ENCODE peak calls at places on chromosome 3, in ten cellular contexts. F, I, M, B, V, G, P, D, J and R are unnamed samples.

GRCh38 chr3:187750041-187750512 is 4.8 kb upstream of the BCL6 start:
- DNase-seq in F (peak; percentile 74), I (no peak), M (peak; percentile 78), B (no peak), G (no peak), V (peak; percentile 74), D (no peak), J (no peak), P (no peak), R (peak; percentile 59)

GRCh38 chr3:119497824-119498187 is 541 bp upstream of the TIMMDC1 start:
- DNase-seq in G (no peak), V (peak; percentile 16), M (no peak), J (no peak), I (no peak), P (no peak), D (no peak), B (no peak), F (peak; percentile 45), R (peak; percentile 34)

GRCh38 chr3:120471643-120472042 is 20.9 kb upstream of the FSTL1 start:
- DNase-seq in J (no peak), M (no peak), I (no peak), B (no peak), F (no peak), G (no peak), P (peak; percentile 52), V (no peak), D (no peak), R (no peak)

GRCh38 chr3:195885036-195885871 is 23.1 kb downstream of the TNK2 start:
- DNase-seq in J (no peak), D (no peak), B (no peak), V (peak; percentile 71), I (peak; percentile 58), P (no peak), G (no peak), F (peak; percentile 71), M (no peak), R (peak; percentile 97)

GRCh38 chr3:23865595-23866396 is 51.0 kb downstream of the NKIRAS1 start:
- DNase-seq in V (peak; percentile 72), G (no peak), B (no peak), J (peak; percentile 38), F (peak; percentile 22), D (no peak), I (no peak), P (peak; percentile 25), M (peak; percentile 27), R (peak; percentile 68)

GRCh38 chr3:140216249-140216648 is 281.3 kb downstream of the CLSTN2 start:
- DNase-seq in F (no peak), P (no peak), M (peak; percentile 26), D (no peak), B (no peak), I (no peak), G (no peak), V (no peak), J (no peak), R (no peak)

GRCh38 chr3:156605686-156606605 is 51.0 kb upstream of the SSR3 start:
- DNase-seq in I (no peak), G (no peak), M (no peak), J (peak; percentile 39), P (peak; percentile 53), V (peak; percentile 87), B (peak; percentile 10), F (peak; percentile 23), D (no peak), R (peak; percentile 54)

GRCh38 chr3:123335007-123335670 is 113.8 kb downstream of the ADCY5 start:
- DNase-seq in P (no peak), D (no peak), B (no peak), G (no peak), V (no peak), I (peak; percentile 29), F (no peak), M (no peak), J (no peak), R (no peak)

DNA sequence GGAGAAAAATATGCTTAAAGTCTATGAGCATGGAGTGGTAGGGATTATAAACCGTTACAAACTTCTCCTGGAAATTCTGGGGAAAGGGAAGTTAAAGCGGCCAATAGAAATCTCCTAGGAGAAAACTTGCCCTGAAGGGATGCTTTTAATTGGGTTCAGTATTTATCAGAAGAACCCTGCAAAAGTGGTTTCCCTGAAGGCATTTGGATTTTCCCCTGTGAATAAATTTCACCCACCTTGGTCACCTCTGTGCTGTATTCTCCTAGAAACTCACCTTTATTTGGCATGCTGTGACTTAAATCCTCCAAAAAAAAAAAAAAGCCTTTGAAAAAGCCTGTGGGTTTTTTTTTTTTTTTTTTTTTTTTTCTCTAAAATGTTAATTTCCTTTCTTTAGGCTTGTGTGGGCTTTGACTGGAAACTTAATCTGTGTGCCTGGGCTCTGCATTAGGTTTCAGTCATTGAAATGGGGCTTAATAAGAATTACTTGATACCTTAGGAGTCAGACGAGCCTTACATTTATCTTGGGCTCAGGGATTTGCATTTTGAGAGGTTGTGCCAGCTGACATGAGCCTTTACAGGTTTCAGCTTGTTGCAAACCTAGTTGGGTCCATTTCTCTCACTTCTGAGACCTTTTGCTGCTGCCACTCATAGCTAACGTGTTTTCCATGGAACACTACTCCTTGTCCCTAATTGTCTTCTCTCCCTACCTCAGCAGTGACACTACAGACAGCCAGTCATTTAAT is 22.0 kb downstream of the TGFBR2 start:
- DNase-seq in P (no peak), B (no peak), V (no peak), G (no peak), J (no peak), F (no peak), D (no peak), I (no peak), M (no peak), R (peak; percentile 93)
- H3K4me3 ChIP-seq in P (no peak overlapping the region), B (no peak overlapping the region), V (no peak overlapping the region), G (no peak overlapping the region), J (no peak overlapping the region), F (no peak overlapping the region), D (peak overlapping the region; percentile 58), I (no peak overlapping the region), M (peak overlapping the region; percentile 37), R (no peak overlapping the region)

GRCh38 chr3:184165548-184165947 is 9.1 kb upstream of the AP2M1 start:
- DNase-seq in V (no peak), B (no peak), I (no peak), P (no peak), J (no peak), F (no peak), D (no peak), G (no peak), M (no peak), R (no peak)

GRCh38 chr3:184167786-184168185 is 6.9 kb upstream of the AP2M1 start:
- DNase-seq in B (no peak), F (no peak), D (no peak), V (no peak), J (no peak), P (no peak), I (no peak), G (no peak), M (no peak), R (no peak)

GRCh38 chr3:184166671-184167070 is 8.0 kb upstream of the AP2M1 start:
- DNase-seq in F (no peak), D (no peak), M (no peak), V (no peak), B (no peak), I (no peak), G (no peak), J (no peak), P (no peak), R (no peak)

GRCh38 chr3:184168363-184169120 is 6.1 kb upstream of the AP2M1 start:
- DNase-seq in J (no peak), M (no peak), P (peak; percentile 77), B (no peak), V (no peak), F (no peak), I (no peak), D (no peak), G (no peak), R (no peak)

GRCh38 chr3:184164648-184165330 is 9.6 kb downstream of the DVL3 start:
- DNase-seq in V (no peak), D (no peak), F (no peak), J (no peak), G (no peak), P (no peak), M (no peak), B (no peak), I (no peak), R (no peak)
- H3K36me3 ChIP-seq in V (peaks cover 41% of the 10 kb centered on the region), D (peaks cover 37% of the 10 kb centered on the region), F (peaks cover 25% of the 10 kb centered on the region), J (peaks cover 42% of the 10 kb centered on the region), G (peaks cover 39% of the 10 kb centered on the region), P (peaks cover 61% of the 10 kb centered on the region), M (peaks cover 54% of the 10 kb centered on the region), B (peaks cover 60% of the 10 kb centered on the region), I (peaks cover 64% of the 10 kb centered on the region), R (peaks cover 53% of the 10 kb centered on the region)

GRCh38 chr3:49417516-49418120 is 4.7 kb downstream of the AMT start:
- DNase-seq in G (no peak), J (no peak), F (no peak), I (no peak), P (no peak), D (no peak), B (no peak), V (no peak), M (no peak), R (no peak)

GRCh38 chr3:49422379-49423248 is at the start of gene AMT:
- DNase-seq in I (no peak), P (no peak), F (peak; percentile 61), D (no peak), B (no peak), V (peak; percentile 92), G (no peak), J (peak; percentile 78), M (no peak), R (no peak)

GRCh38 chr3:49424816-49425215 is 2.5 kb upstream of the AMT start:
- DNase-seq in F (no peak), D (no peak), B (no peak), G (no peak), V (no peak), I (no peak), P (no peak), M (no peak), J (no peak), R (no peak)

GRCh38 chr3:49416867-49417266 is 4.6 kb downstream of the TCTA start:
- DNase-seq in J (no peak), V (no peak), D (no peak), B (no peak), M (no peak), P (no peak), F (no peak), I (no peak), G (no peak), R (no peak)

DNA sequence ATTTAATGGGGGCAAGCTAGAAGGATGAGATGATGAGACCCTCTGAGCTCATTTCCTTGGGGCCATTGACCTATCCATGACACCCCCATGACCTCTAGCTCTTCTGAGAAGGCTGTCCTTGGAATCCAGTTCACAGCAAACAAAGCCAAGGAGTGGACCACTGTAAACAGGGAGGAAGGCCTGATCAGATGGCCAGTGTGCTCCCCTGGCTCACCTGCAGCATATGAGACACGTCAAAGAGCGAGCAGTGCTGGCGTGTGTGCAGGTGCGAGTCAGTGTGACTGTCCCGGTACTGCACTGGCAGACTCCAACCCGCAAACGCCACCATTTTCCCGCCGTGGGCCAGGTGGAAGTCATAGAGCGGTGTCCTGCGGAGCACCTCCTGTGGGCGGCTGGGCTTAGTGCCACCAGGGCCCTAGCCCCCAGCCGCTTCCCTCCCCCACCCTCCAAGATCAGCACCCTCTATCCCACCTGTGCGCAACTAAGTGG is 339 bp downstream of the AMT start:
- DNase-seq in F (no peak), V (no peak), P (no peak), J (no peak), M (no peak), D (no peak), B (no peak), G (no peak), I (no peak), R (no peak)
- H3K4me3 ChIP-seq in F (peak overlapping the region; percentile 51), V (peak overlapping the region; percentile 68), P (peak overlapping the region; percentile 17), J (peak overlapping the region; percentile 27), M (no peak overlapping the region), D (no peak overlapping the region), B (peak overlapping the region; percentile 63), G (no peak overlapping the region), I (no peak overlapping the region), R (no peak overlapping the region)

GRCh38 chr3:142159083-142159740 is 9.9 kb upstream of the TFDP2 start:
- DNase-seq in V (no peak), G (no peak), I (no peak), M (no peak), J (no peak), D (no peak), F (no peak), P (no peak), B (no peak), R (peak; percentile 45)
- H3K36me3 ChIP-seq in V (no peaks in the 10 kb centered on the region), G (no peaks in the 10 kb centered on the region), I (no peaks in the 10 kb centered on the region), M (no peaks in the 10 kb centered on the region), J (peaks cover 1% of the 10 kb centered on the region), D (no peaks in the 10 kb centered on the region), F (no peaks in the 10 kb centered on the region), P (peaks cover 6% of the 10 kb centered on the region), B (no peaks in the 10 kb centered on the region), R (no peaks in the 10 kb centered on the region)